ENCODE peak calls at places on chromosomes 4 and X, in five cellular contexts. One of them, this sample, is unnamed. For H3K4me1, the result is how much of the 10 kb centered on the place peaks cover.

GRCh38 chr4:152462047-152462446 is 73.8 kb downstream of the FBXW7 start:
- DNase-seq in Caco-2: no peak
- DNase-seq in lower lobe of right lung: no peak
- DNase-seq in tibial artery: no peak
- DNase-seq in left ventricle myocardium inferior: no peak
- DNase-seq in this sample: no peak

GRCh38 chrX:19807414-19807813 is 80.0 kb downstream of the SH3KBP1 start:
- DNase-seq in tibial artery: no peak
- DNase-seq in Caco-2: no peak
- DNase-seq in lower lobe of right lung: no peak
- DNase-seq in left ventricle myocardium inferior: no peak
- DNase-seq in this sample: no peak

GRCh38 chrX:6968231-6968630 is 179.3 kb upstream of the STS start:
- DNase-seq in Caco-2: no peak
- DNase-seq in left ventricle myocardium inferior: no peak
- DNase-seq in tibial artery: no peak
- DNase-seq in lower lobe of right lung: no peak
- DNase-seq in this sample: no peak

GRCh38 chr4:1195109-1195671 is 22.8 kb upstream of the SPON2 start:
- DNase-seq in Caco-2: no peak
- DNase-seq in tibial artery: no peak
- DNase-seq in left ventricle myocardium inferior: no peak
- DNase-seq in lower lobe of right lung: no peak
- DNase-seq in this sample: peak

GRCh38 chrX:65828599-65828998 is 161.1 kb downstream of the MSN start:
- DNase-seq in tibial artery: no peak
- DNase-seq in left ventricle myocardium inferior: no peak
- DNase-seq in Caco-2: no peak
- DNase-seq in lower lobe of right lung: no peak
- DNase-seq in this sample: no peak

GRCh38 chr4:8294775-8295174 is 25.2 kb downstream of the HTRA3 start:
- DNase-seq in Caco-2: no peak
- DNase-seq in tibial artery: no peak
- DNase-seq in lower lobe of right lung: no peak
- DNase-seq in left ventricle myocardium inferior: no peak
- DNase-seq in this sample: no peak

GRCh38 chr4:90317785-90318184 is 190.6 kb downstream of the CCSER1 start:
- DNase-seq in left ventricle myocardium inferior: no peak
- DNase-seq in tibial artery: no peak
- DNase-seq in lower lobe of right lung: no peak
- DNase-seq in Caco-2: no peak
- DNase-seq in this sample: no peak

GRCh38 chrX:49919617-49920016 is 2.8 kb upstream of the CLCN5 start:
- DNase-seq in left ventricle myocardium inferior: peak
- DNase-seq in tibial artery: peak
- DNase-seq in lower lobe of right lung: no peak
- DNase-seq in Caco-2: peak
- DNase-seq in this sample: peak

DNA sequence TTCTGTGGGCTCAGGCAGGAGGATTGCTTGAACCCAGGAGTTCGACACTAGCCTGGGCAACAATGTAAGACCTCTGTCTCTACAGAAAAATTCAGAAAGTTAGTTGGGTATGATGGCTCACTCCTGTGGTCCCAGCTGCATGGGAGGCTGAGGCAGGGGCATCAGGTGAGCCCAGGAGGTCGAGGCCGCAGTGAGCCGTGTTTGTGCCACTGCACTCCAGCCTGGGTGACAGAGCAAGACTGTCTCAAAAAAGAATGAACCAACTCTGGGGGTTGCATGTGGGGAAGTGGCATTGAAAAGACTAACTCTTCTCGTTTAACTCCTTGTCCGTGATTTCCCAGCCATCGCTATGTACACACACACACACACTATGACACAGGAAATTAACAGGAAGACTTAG is 26.9 kb downstream of the ENOPH1 start:
- DNase-seq in lower lobe of right lung: no peak
- DNase-seq in tibial artery: no peak
- DNase-seq in Caco-2: no peak
- DNase-seq in left ventricle myocardium inferior: no peak
- DNase-seq in this sample: no peak
- H3K4me1 ChIP-seq in lower lobe of right lung: under half
- H3K4me1 ChIP-seq in tibial artery: under half
- H3K4me1 ChIP-seq in Caco-2: under half
- H3K4me1 ChIP-seq in left ventricle myocardium inferior: under half
- H3K4me1 ChIP-seq in this sample: under half

GRCh38 chr4:95181446-95182306 is 367.1 kb downstream of the UNC5C start:
- DNase-seq in Caco-2: peak
- DNase-seq in tibial artery: no peak
- DNase-seq in lower lobe of right lung: no peak
- DNase-seq in left ventricle myocardium inferior: no peak
- DNase-seq in this sample: no peak
- H3K4me3 ChIP-seq in Caco-2: no peak
- H3K4me3 ChIP-seq in tibial artery: no peak
- H3K4me3 ChIP-seq in lower lobe of right lung: no peak
- H3K4me3 ChIP-seq in left ventricle myocardium inferior: no peak
- H3K4me3 ChIP-seq in this sample: no peak

GRCh38 chr4:61397174-61397573 is 197.0 kb downstream of the ADGRL3 start:
- DNase-seq in lower lobe of right lung: no peak
- DNase-seq in left ventricle myocardium inferior: no peak
- DNase-seq in Caco-2: no peak
- DNase-seq in tibial artery: no peak
- DNase-seq in this sample: no peak
- H3K4me1 ChIP-seq in lower lobe of right lung: under half
- H3K4me1 ChIP-seq in left ventricle myocardium inferior: under half
- H3K4me1 ChIP-seq in Caco-2: under half
- H3K4me1 ChIP-seq in tibial artery: under half
- H3K4me1 ChIP-seq in this sample: under half

DNA sequence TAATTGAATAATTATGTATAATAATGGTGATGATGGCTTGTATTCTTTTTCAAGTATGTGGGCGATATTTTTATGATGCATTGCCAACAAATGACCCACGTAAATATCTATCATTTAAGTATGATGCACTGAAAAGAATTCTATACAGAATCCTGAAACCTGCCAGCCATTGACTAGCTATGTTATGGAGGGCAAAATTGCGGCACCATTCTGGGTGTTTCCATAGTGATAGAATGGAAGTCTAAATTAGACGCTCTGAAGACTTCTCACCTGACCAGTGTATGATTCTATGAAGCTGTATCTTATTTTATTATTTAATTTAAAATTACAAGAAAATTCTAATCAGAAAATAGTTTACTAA is 673 bp upstream of the CENPC start:
- DNase-seq in tibial artery: no peak
- DNase-seq in Caco-2: no peak
- DNase-seq in left ventricle myocardium inferior: no peak
- DNase-seq in lower lobe of right lung: no peak
- DNase-seq in this sample: no peak
- H3K4me3 ChIP-seq in tibial artery: peak
- H3K4me3 ChIP-seq in Caco-2: peak
- H3K4me3 ChIP-seq in left ventricle myocardium inferior: peak
- H3K4me3 ChIP-seq in lower lobe of right lung: peak
- H3K4me3 ChIP-seq in this sample: no peak

DNA sequence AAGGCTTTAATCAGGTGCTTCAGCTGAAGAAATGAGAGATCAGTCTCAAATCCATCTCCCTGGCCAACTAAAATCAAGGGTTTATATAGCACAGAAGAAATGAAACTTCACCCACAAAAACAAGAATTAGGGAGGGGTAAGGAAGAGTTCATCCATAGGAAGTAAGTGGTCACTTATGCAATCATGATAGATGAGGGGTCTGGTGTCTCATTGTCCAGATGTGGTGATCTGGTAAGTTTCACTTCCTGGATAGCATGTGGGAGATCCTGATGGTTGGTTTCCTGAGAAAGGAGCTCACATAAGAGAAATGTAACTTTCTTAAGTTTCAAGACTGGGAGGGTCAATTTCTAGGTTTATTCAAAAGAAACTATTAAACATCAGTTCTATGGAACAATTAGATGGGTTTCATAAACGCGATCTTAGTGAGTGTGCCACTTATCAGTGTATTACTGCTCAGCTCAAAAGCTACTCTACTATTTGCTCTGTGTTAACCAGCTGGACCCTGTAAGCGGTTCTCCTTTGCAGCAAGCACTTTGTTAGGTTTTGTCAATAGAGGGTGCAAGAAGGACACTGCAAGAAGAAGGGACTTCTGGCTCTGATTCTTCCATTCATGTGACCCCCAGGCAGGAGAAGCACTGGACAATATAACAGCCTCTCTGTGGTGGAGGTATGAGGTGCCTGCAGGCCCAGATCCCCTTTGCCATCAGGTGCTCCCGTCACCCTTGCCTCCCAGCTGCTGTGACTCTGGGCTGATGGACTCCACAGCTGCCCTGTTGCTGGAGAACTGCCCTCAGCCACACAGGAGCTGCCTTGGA is 35.4 kb upstream of the HPSE start:
- DNase-seq in tibial artery: no peak
- DNase-seq in Caco-2: peak
- DNase-seq in lower lobe of right lung: no peak
- DNase-seq in left ventricle myocardium inferior: no peak
- DNase-seq in this sample: no peak
- H3K4me1 ChIP-seq in tibial artery: under half
- H3K4me1 ChIP-seq in Caco-2: under half
- H3K4me1 ChIP-seq in lower lobe of right lung: under half
- H3K4me1 ChIP-seq in left ventricle myocardium inferior: under half
- H3K4me1 ChIP-seq in this sample: under half

DNA sequence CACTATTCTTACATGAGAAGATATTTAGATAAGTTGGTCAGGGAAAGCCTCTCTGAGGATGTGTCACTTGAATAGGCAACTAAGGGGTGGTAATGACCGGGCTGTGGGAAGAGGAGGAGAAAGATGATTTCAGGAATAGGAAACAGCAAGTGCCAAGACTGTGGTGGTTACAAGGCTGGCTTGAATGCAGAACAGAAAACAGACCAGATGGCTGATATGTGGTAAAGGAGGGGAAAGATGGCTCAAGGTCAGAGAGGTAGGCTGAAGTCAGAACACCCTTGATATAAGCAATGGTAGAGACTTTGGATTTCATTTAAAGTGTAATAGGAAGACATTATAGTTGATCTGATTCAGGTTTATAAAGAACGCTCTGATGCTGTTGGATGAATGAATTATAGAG is 15.0 kb downstream of the TLR7 start:
- DNase-seq in Caco-2: no peak
- DNase-seq in lower lobe of right lung: no peak
- DNase-seq in tibial artery: no peak
- DNase-seq in left ventricle myocardium inferior: no peak
- DNase-seq in this sample: no peak
- H3K4me3 ChIP-seq in Caco-2: no peak
- H3K4me3 ChIP-seq in lower lobe of right lung: no peak
- H3K4me3 ChIP-seq in tibial artery: no peak
- H3K4me3 ChIP-seq in left ventricle myocardium inferior: no peak
- H3K4me3 ChIP-seq in this sample: no peak

GRCh38 chr4:10030946-10031662 is 9.8 kb upstream of the SLC2A9 start:
- DNase-seq in lower lobe of right lung: no peak
- DNase-seq in Caco-2: no peak
- DNase-seq in tibial artery: no peak
- DNase-seq in left ventricle myocardium inferior: no peak
- DNase-seq in this sample: no peak

GRCh38 chr4:10031663-10032590 is 10.6 kb upstream of the SLC2A9 start:
- DNase-seq in tibial artery: no peak
- DNase-seq in Caco-2: no peak
- DNase-seq in lower lobe of right lung: no peak
- DNase-seq in left ventricle myocardium inferior: no peak
- DNase-seq in this sample: no peak

GRCh38 chr4:10034136-10034535 is 12.8 kb upstream of the SLC2A9 start:
- DNase-seq in Caco-2: no peak
- DNase-seq in tibial artery: no peak
- DNase-seq in lower lobe of right lung: no peak
- DNase-seq in left ventricle myocardium inferior: peak
- DNase-seq in this sample: no peak

GRCh38 chr4:10033191-10033881 is 12.0 kb upstream of the SLC2A9 start:
- DNase-seq in tibial artery: peak
- DNase-seq in lower lobe of right lung: no peak
- DNase-seq in Caco-2: no peak
- DNase-seq in left ventricle myocardium inferior: peak
- DNase-seq in this sample: no peak

GRCh38 chr4:10032625-10033024 is 11.3 kb upstream of the SLC2A9 start:
- DNase-seq in left ventricle myocardium inferior: no peak
- DNase-seq in Caco-2: no peak
- DNase-seq in tibial artery: no peak
- DNase-seq in lower lobe of right lung: no peak
- DNase-seq in this sample: peak
- H3K4me1 ChIP-seq in left ventricle myocardium inferior: under half
- H3K4me1 ChIP-seq in Caco-2: under half
- H3K4me1 ChIP-seq in tibial artery: under half
- H3K4me1 ChIP-seq in lower lobe of right lung: under half
- H3K4me1 ChIP-seq in this sample: under half

GRCh38 chr4:70927502-70928139 is 25.5 kb downstream of the MOB1B start:
- DNase-seq in Caco-2: no peak
- DNase-seq in left ventricle myocardium inferior: no peak
- DNase-seq in tibial artery: no peak
- DNase-seq in lower lobe of right lung: no peak
- DNase-seq in this sample: no peak
- H3K4me3 ChIP-seq in Caco-2: no peak
- H3K4me3 ChIP-seq in left ventricle myocardium inferior: no peak
- H3K4me3 ChIP-seq in tibial artery: no peak
- H3K4me3 ChIP-seq in lower lobe of right lung: no peak
- H3K4me3 ChIP-seq in this sample: no peak